ENCODE peak calls at places on chromosomes 2 and 18, in eight cellular contexts. B, L, O, M, W, T, Y and I are unnamed samples.

GRCh38 chr2:128202791-128203190 is 111.8 kb downstream of the UGGT1 start:
- DNase-seq in W (no peak), B (no peak), L (peak; percentile 29), Y (no peak), T (no peak), O (no peak), M (no peak), I (no peak)

GRCh38 chr2:238021327-238021726 is 39.5 kb upstream of the SCLY start:
- DNase-seq in O (no peak), M (no peak), W (no peak), Y (no peak), T (no peak), B (peak; percentile 7), L (no peak), I (no peak)

GRCh38 chr2:106147159-106147558 is 46.9 kb downstream of the UXS1 start:
- DNase-seq in T (no peak), M (no peak), Y (peak; percentile 44), O (no peak), W (no peak), L (peak; percentile 42), B (peak; percentile 44), I (no peak)

GRCh38 chr2:96769816-96770215 is 9.1 kb downstream of the CNNM4 start:
- DNase-seq in M (peak; percentile 58), W (no peak), T (no peak), Y (no peak), B (no peak), O (peak; percentile 54), L (no peak), I (no peak)

GRCh38 chr2:134234535-134234934 is 19.3 kb upstream of the MGAT5 start:
- DNase-seq in B (no peak), T (no peak), Y (peak; percentile 31), M (no peak), L (no peak), W (no peak), O (no peak), I (no peak)

GRCh38 chr18:8828300-8828699 is 122.9 kb downstream of the MTCL1 start:
- DNase-seq in B (no peak), T (no peak), M (no peak), Y (no peak), W (no peak), L (no peak), O (no peak), I (no peak)

GRCh38 chr2:26528870-26529269 is 50.9 kb upstream of the OTOF start:
- DNase-seq in Y (no peak), W (no peak), O (peak; percentile 2), T (peak; percentile 8), L (no peak), M (no peak), B (no peak), I (no peak)

GRCh38 chr2:151775057-151775740 is 40.9 kb upstream of the NEB start:
- DNase-seq in Y (no peak), B (peak; percentile 18), M (no peak), T (no peak), W (no peak), O (no peak), L (peak; percentile 33), I (no peak)

GRCh38 chr2:239769574-239770145 is 255.5 kb downstream of the NDUFA10 start:
- DNase-seq in T (no peak), M (no peak), O (no peak), W (no peak), B (no peak), Y (no peak), L (no peak), I (no peak)

GRCh38 chr18:76402026-76402990 is 92.7 kb downstream of the ZNF516 start:
- DNase-seq in B (no peak), Y (no peak), W (no peak), M (no peak), O (no peak), L (no peak), T (no peak), I (no peak)

GRCh38 chr2:54604771-54605350 is 118.6 kb upstream of the EML6 start:
- DNase-seq in T (no peak), M (no peak), Y (no peak), W (peak; percentile 44), O (no peak), B (no peak), L (no peak), I (peak; percentile 59)

GRCh38 chr2:231680992-231681852 is 27.1 kb upstream of the PTMA start:
- DNase-seq in W (peak; percentile 30), Y (peak; percentile 89), M (peak; percentile 66), L (peak; percentile 93), O (peak; percentile 82), T (no peak), B (peak; percentile 83), I (peak; percentile 77)

GRCh38 chr18:9100796-9101195 is 1.7 kb upstream of the NDUFV2 start:
- DNase-seq in L (no peak), M (no peak), B (no peak), T (no peak), Y (no peak), O (no peak), W (no peak), I (no peak)

GRCh38 chr2:26172189-26172865 is 561 bp upstream of the GAREM2 start:
- DNase-seq in W (no peak), T (no peak), B (no peak), L (no peak), O (no peak), M (no peak), Y (peak; percentile 51), I (no peak)

GRCh38 chr2:231557571-231558217 is 27.4 kb upstream of the NMUR1 start:
- DNase-seq in L (peak; percentile 93), B (peak; percentile 84), M (peak; percentile 65), T (peak; percentile 48), O (peak; percentile 50), Y (peak; percentile 93), W (peak; percentile 49), I (peak; percentile 40)

GRCh38 chr18:29018976-29019375 is 842.0 kb upstream of the CDH2 start:
- DNase-seq in O (no peak), B (no peak), T (no peak), Y (no peak), L (no peak), W (no peak), M (no peak), I (no peak)

GRCh38 chr2:109435866-109436634 is 177.7 kb downstream of the SEPTIN10 start:
- DNase-seq in B (peak; percentile 67), W (no peak), L (peak; percentile 16), M (no peak), T (no peak), O (no peak), Y (no peak), I (no peak)

GRCh38 chr18:79873449-79874110 is 75.8 kb downstream of the KCNG2 start:
- DNase-seq in Y (no peak), B (no peak), L (no peak), M (no peak), T (no peak), O (no peak), W (no peak), I (no peak)

GRCh38 chr2:215749092-215749957 is 264.0 kb downstream of the MREG start:
- DNase-seq in M (no peak), T (no peak), W (no peak), O (peak; percentile 49), L (peak; percentile 83), Y (no peak), B (peak; percentile 97), I (no peak)

GRCh38 chr2:64374686-64375085 is 79.3 kb upstream of the LGALSL start:
- DNase-seq in B (no peak), T (no peak), W (no peak), L (no peak), Y (no peak), O (no peak), M (no peak), I (no peak)

GRCh38 chr18:80210312-80211083 is 36.8 kb downstream of the PARD6G start:
- DNase-seq in L (no peak), O (no peak), B (peak; percentile 62), Y (peak; percentile 37), T (no peak), W (no peak), M (no peak), I (no peak)

GRCh38 chr2:47301277-47301618 is 101.7 kb upstream of the MSH2 start:
- DNase-seq in T (no peak), O (no peak), L (no peak), B (no peak), W (no peak), Y (no peak), M (no peak), I (no peak)

GRCh38 chr18:57786038-57786437 is 17.1 kb downstream of the ATP8B1 start:
- DNase-seq in O (peak; percentile 56), W (no peak), M (no peak), T (no peak), B (no peak), Y (no peak), L (no peak), I (no peak)

GRCh38 chr2:238286551-238286950 is 1.9 kb downstream of the PER2 start:
- DNase-seq in O (peak; percentile 67), B (peak; percentile 93), M (no peak), Y (no peak), W (no peak), L (peak; percentile 80), T (no peak), I (no peak)

GRCh38 chr2:119552902-119553301 is 8.7 kb downstream of the CFAP221 start:
- DNase-seq in M (no peak), O (no peak), Y (no peak), B (no peak), W (no peak), T (no peak), L (no peak), I (no peak)

GRCh38 chr2:40511661-40512213 is 59.8 kb upstream of the SLC8A1 start:
- DNase-seq in Y (peak; percentile 5), T (no peak), L (peak; percentile 93), B (peak; percentile 48), M (no peak), O (peak; percentile 14), W (no peak), I (no peak)

GRCh38 chr2:137964066-137964858 is at the start of gene HNMT:
- DNase-seq in L (peak; percentile 87), O (peak; percentile 64), T (no peak), M (peak; percentile 13), W (no peak), B (peak; percentile 92), Y (peak; percentile 90), I (peak; percentile 25)

GRCh38 chr18:22639026-22639463 is 221.3 kb upstream of the CTAGE1 start:
- DNase-seq in T (no peak), Y (no peak), O (no peak), M (no peak), L (peak; percentile 93), W (no peak), B (peak; percentile 30), I (no peak)

GRCh38 chr2:240840435-240841060 is 20.5 kb upstream of the KIF1A start:
- DNase-seq in T (no peak), L (peak; percentile 78), M (peak; percentile 60), Y (peak; percentile 86), O (peak; percentile 41), W (peak; percentile 35), B (peak; percentile 79), I (peak; percentile 89)

GRCh38 chr2:55224761-55225261 is 7.3 kb downstream of the CLHC1 start:
- DNase-seq in T (no peak), W (no peak), Y (peak; percentile 54), M (peak; percentile 46), B (no peak), O (no peak), L (no peak), I (peak; percentile 11)

GRCh38 chr2:172098650-172099471 is 3.8 kb downstream of the DLX2 start:
- DNase-seq in Y (peak; percentile 85), B (peak; percentile 79), O (peak; percentile 34), L (peak; percentile 57), W (peak; percentile 67), M (no peak), T (peak; percentile 57), I (no peak)

GRCh38 chr2:42868096-42868495 is 75.7 kb upstream of the HAAO start:
- DNase-seq in W (no peak), Y (no peak), T (no peak), O (no peak), M (no peak), B (no peak), L (no peak), I (no peak)

GRCh38 chr2:30201990-30202389 is 29.3 kb upstream of the LBH start:
- DNase-seq in B (no peak), W (no peak), T (no peak), M (peak; percentile 24), L (peak; percentile 48), Y (no peak), O (no peak), I (no peak)

GRCh38 chr2:119784876-119785275 is 25.2 kb downstream of the PTPN4 start:
- DNase-seq in M (no peak), B (no peak), O (no peak), W (no peak), T (no peak), Y (no peak), L (no peak), I (no peak)